ENCODE peak calls at places on chromosomes 2 and 18, in seven cellular contexts. One of them, this sample, is unnamed. For H3K27me3 and H3K4me1, the result is how much of the 10 kb centered on the place peaks cover.

GRCh38 chr2:111678651-111679050 is 205.3 kb downstream of the ANAPC1 start:
- DNase-seq in colonic mucosa: no peak
- DNase-seq in adipocyte: peak
- DNase-seq in CD4-positive, alpha-beta memory T cell: no peak
- DNase-seq in tibial nerve: no peak
- DNase-seq in PC-3: peak
- DNase-seq in mesendoderm: peak
- DNase-seq in this sample: no peak

GRCh38 chr2:198134287-198134955 is 330.0 kb downstream of the PLCL1 start:
- DNase-seq in colonic mucosa: no peak
- DNase-seq in adipocyte: no peak
- DNase-seq in CD4-positive, alpha-beta memory T cell: no peak
- DNase-seq in tibial nerve: no peak
- DNase-seq in PC-3: no peak
- DNase-seq in mesendoderm: no peak
- DNase-seq in this sample: no peak

GRCh38 chr2:48358982-48359381 is 171.0 kb upstream of the STON1 start:
- DNase-seq in colonic mucosa: no peak
- DNase-seq in adipocyte: no peak
- DNase-seq in CD4-positive, alpha-beta memory T cell: no peak
- DNase-seq in tibial nerve: no peak
- DNase-seq in PC-3: no peak
- DNase-seq in mesendoderm: no peak
- DNase-seq in this sample: no peak

GRCh38 chr2:121055088-121055487 is 229.9 kb downstream of the TFCP2L1 start:
- DNase-seq in colonic mucosa: no peak
- DNase-seq in adipocyte: no peak
- DNase-seq in CD4-positive, alpha-beta memory T cell: no peak
- DNase-seq in tibial nerve: no peak
- DNase-seq in PC-3: no peak
- DNase-seq in mesendoderm: no peak
- DNase-seq in this sample: no peak

GRCh38 chr2:207501797-207502196 is 28.0 kb upstream of the CREB1 start:
- DNase-seq in colonic mucosa: no peak
- DNase-seq in adipocyte: no peak
- DNase-seq in CD4-positive, alpha-beta memory T cell: no peak
- DNase-seq in tibial nerve: no peak
- DNase-seq in PC-3: no peak
- DNase-seq in mesendoderm: no peak
- DNase-seq in this sample: no peak

GRCh38 chr18:8548186-8548585 is 61.1 kb upstream of the RAB12 start:
- DNase-seq in colonic mucosa: no peak
- DNase-seq in adipocyte: peak
- DNase-seq in CD4-positive, alpha-beta memory T cell: no peak
- DNase-seq in tibial nerve: no peak
- DNase-seq in PC-3: peak
- DNase-seq in mesendoderm: no peak
- DNase-seq in this sample: no peak

GRCh38 chr2:218904176-218904575 is 23.5 kb downstream of the WNT10A start:
- DNase-seq in colonic mucosa: no peak
- DNase-seq in adipocyte: no peak
- DNase-seq in CD4-positive, alpha-beta memory T cell: no peak
- DNase-seq in tibial nerve: no peak
- DNase-seq in PC-3: no peak
- DNase-seq in mesendoderm: no peak
- DNase-seq in this sample: no peak

GRCh38 chr2:190277234-190278112 is 42.2 kb downstream of the HIBCH start:
- DNase-seq in colonic mucosa: no peak
- DNase-seq in adipocyte: peak
- DNase-seq in CD4-positive, alpha-beta memory T cell: no peak
- DNase-seq in tibial nerve: no peak
- DNase-seq in PC-3: peak
- DNase-seq in mesendoderm: peak
- DNase-seq in this sample: no peak

GRCh38 chr2:110807520-110807919 is 75.1 kb downstream of the ACOXL start:
- DNase-seq in colonic mucosa: no peak
- DNase-seq in adipocyte: no peak
- DNase-seq in CD4-positive, alpha-beta memory T cell: no peak
- DNase-seq in tibial nerve: no peak
- DNase-seq in PC-3: no peak
- DNase-seq in mesendoderm: no peak
- DNase-seq in this sample: no peak

GRCh38 chr2:142682528-142682927 is 194.9 kb upstream of the KYNU start:
- DNase-seq in colonic mucosa: no peak
- DNase-seq in adipocyte: peak
- DNase-seq in CD4-positive, alpha-beta memory T cell: no peak
- DNase-seq in tibial nerve: no peak
- DNase-seq in PC-3: peak
- DNase-seq in mesendoderm: no peak
- DNase-seq in this sample: no peak

GRCh38 chr18:71707400-71707799 is 836.7 kb downstream of the CBLN2 start:
- DNase-seq in colonic mucosa: no peak
- DNase-seq in adipocyte: no peak
- DNase-seq in CD4-positive, alpha-beta memory T cell: no peak
- DNase-seq in tibial nerve: no peak
- DNase-seq in PC-3: no peak
- DNase-seq in mesendoderm: peak
- DNase-seq in this sample: no peak

GRCh38 chr2:99488587-99488998 is 1.2 kb downstream of the REV1 start:
- DNase-seq in colonic mucosa: peak
- DNase-seq in adipocyte: peak
- DNase-seq in CD4-positive, alpha-beta memory T cell: peak
- DNase-seq in tibial nerve: no peak
- DNase-seq in PC-3: peak
- DNase-seq in mesendoderm: no peak
- DNase-seq in this sample: peak

GRCh38 chr2:205483122-205483521 is 199.2 kb upstream of the NRP2 start:
- DNase-seq in colonic mucosa: no peak
- DNase-seq in adipocyte: no peak
- DNase-seq in CD4-positive, alpha-beta memory T cell: no peak
- DNase-seq in tibial nerve: no peak
- DNase-seq in PC-3: no peak
- DNase-seq in mesendoderm: no peak
- DNase-seq in this sample: no peak

GRCh38 chr2:38935568-38936172 is 46.0 kb downstream of the ARHGEF33 start:
- DNase-seq in colonic mucosa: no peak
- DNase-seq in adipocyte: peak
- DNase-seq in CD4-positive, alpha-beta memory T cell: no peak
- DNase-seq in tibial nerve: no peak
- DNase-seq in PC-3: peak
- DNase-seq in mesendoderm: no peak
- DNase-seq in this sample: no peak

GRCh38 chr18:75183973-75184372 is 25.0 kb downstream of the PTGR3 start:
- DNase-seq in colonic mucosa: no peak
- DNase-seq in adipocyte: no peak
- DNase-seq in CD4-positive, alpha-beta memory T cell: no peak
- DNase-seq in tibial nerve: no peak
- DNase-seq in PC-3: no peak
- DNase-seq in mesendoderm: no peak
- DNase-seq in this sample: no peak

GRCh38 chr2:240765007-240765406 is 55.0 kb downstream of the KIF1A start:
- DNase-seq in colonic mucosa: no peak
- DNase-seq in adipocyte: no peak
- DNase-seq in CD4-positive, alpha-beta memory T cell: no peak
- DNase-seq in tibial nerve: no peak
- DNase-seq in PC-3: no peak
- DNase-seq in mesendoderm: no peak
- DNase-seq in this sample: no peak

GRCh38 chr2:223087466-223087865 is 35.5 kb downstream of the KCNE4 start:
- DNase-seq in colonic mucosa: no peak
- DNase-seq in adipocyte: no peak
- DNase-seq in CD4-positive, alpha-beta memory T cell: no peak
- DNase-seq in tibial nerve: no peak
- DNase-seq in PC-3: no peak
- DNase-seq in mesendoderm: no peak
- DNase-seq in this sample: no peak

GRCh38 chr18:40079786-40080185 is 1875.2 kb upstream of the PIK3C3 start:
- DNase-seq in colonic mucosa: no peak
- DNase-seq in adipocyte: no peak
- DNase-seq in CD4-positive, alpha-beta memory T cell: no peak
- DNase-seq in tibial nerve: no peak
- DNase-seq in PC-3: no peak
- DNase-seq in mesendoderm: no peak
- DNase-seq in this sample: no peak

GRCh38 chr2:188119112-188119838 is 172.4 kb upstream of the GULP1 start:
- DNase-seq in colonic mucosa: no peak
- DNase-seq in adipocyte: no peak
- DNase-seq in CD4-positive, alpha-beta memory T cell: no peak
- DNase-seq in tibial nerve: no peak
- DNase-seq in PC-3: no peak
- DNase-seq in mesendoderm: no peak
- DNase-seq in this sample: no peak

GRCh38 chr18:70420151-70420898 is 131.5 kb downstream of the SOCS6 start:
- DNase-seq in colonic mucosa: no peak
- DNase-seq in adipocyte: peak
- DNase-seq in CD4-positive, alpha-beta memory T cell: no peak
- DNase-seq in tibial nerve: no peak
- DNase-seq in PC-3: no peak
- DNase-seq in mesendoderm: no peak
- DNase-seq in this sample: no peak

GRCh38 chr2:25041307-25041927 is 459 bp upstream of the EFR3B start:
- DNase-seq in colonic mucosa: peak
- DNase-seq in adipocyte: peak
- DNase-seq in CD4-positive, alpha-beta memory T cell: peak
- DNase-seq in tibial nerve: peak
- DNase-seq in PC-3: peak
- DNase-seq in mesendoderm: peak
- DNase-seq in this sample: peak

GRCh38 chr2:121888189-121888557 is 132.7 kb downstream of the TSN start:
- DNase-seq in colonic mucosa: no peak
- DNase-seq in adipocyte: no peak
- DNase-seq in CD4-positive, alpha-beta memory T cell: no peak
- DNase-seq in tibial nerve: no peak
- DNase-seq in PC-3: peak
- DNase-seq in mesendoderm: peak
- DNase-seq in this sample: no peak

GRCh38 chr2:16046649-16047048 is 106.3 kb downstream of the MYCN start:
- DNase-seq in colonic mucosa: no peak
- DNase-seq in adipocyte: no peak
- DNase-seq in CD4-positive, alpha-beta memory T cell: no peak
- DNase-seq in tibial nerve: no peak
- DNase-seq in PC-3: no peak
- DNase-seq in mesendoderm: no peak
- DNase-seq in this sample: no peak
- H3K27me3 ChIP-seq in colonic mucosa: under half
- H3K27me3 ChIP-seq in adipocyte: under half
- H3K27me3 ChIP-seq in CD4-positive, alpha-beta memory T cell: under half
- H3K27me3 ChIP-seq in tibial nerve: under half
- H3K27me3 ChIP-seq in PC-3: under half
- H3K27me3 ChIP-seq in mesendoderm: under half
- H3K27me3 ChIP-seq in this sample: under half

GRCh38 chr2:196168181-196168580 is 3.2 kb downstream of the STK17B start:
- DNase-seq in colonic mucosa: no peak
- DNase-seq in adipocyte: peak
- DNase-seq in CD4-positive, alpha-beta memory T cell: no peak
- DNase-seq in tibial nerve: no peak
- DNase-seq in PC-3: peak
- DNase-seq in mesendoderm: peak
- DNase-seq in this sample: no peak

GRCh38 chr2:196166876-196167275 is 4.5 kb downstream of the STK17B start:
- DNase-seq in colonic mucosa: no peak
- DNase-seq in adipocyte: peak
- DNase-seq in CD4-positive, alpha-beta memory T cell: peak
- DNase-seq in tibial nerve: no peak
- DNase-seq in PC-3: peak
- DNase-seq in mesendoderm: no peak
- DNase-seq in this sample: peak

GRCh38 chr2:196169521-196169920 is 1.9 kb downstream of the STK17B start:
- DNase-seq in colonic mucosa: no peak
- DNase-seq in adipocyte: peak
- DNase-seq in CD4-positive, alpha-beta memory T cell: no peak
- DNase-seq in tibial nerve: no peak
- DNase-seq in PC-3: peak
- DNase-seq in mesendoderm: no peak
- DNase-seq in this sample: no peak

GRCh38 chr2:196170202-196170680 is 1.1 kb downstream of the STK17B start:
- DNase-seq in colonic mucosa: peak
- DNase-seq in adipocyte: peak
- DNase-seq in CD4-positive, alpha-beta memory T cell: peak
- DNase-seq in tibial nerve: no peak
- DNase-seq in PC-3: peak
- DNase-seq in mesendoderm: no peak
- DNase-seq in this sample: no peak

GRCh38 chr2:196167666-196168065 is 3.7 kb downstream of the STK17B start:
- DNase-seq in colonic mucosa: no peak
- DNase-seq in adipocyte: no peak
- DNase-seq in CD4-positive, alpha-beta memory T cell: no peak
- DNase-seq in tibial nerve: no peak
- DNase-seq in PC-3: no peak
- DNase-seq in mesendoderm: peak
- DNase-seq in this sample: no peak
- H3K4me1 ChIP-seq in colonic mucosa: under half
- H3K4me1 ChIP-seq in adipocyte: under half
- H3K4me1 ChIP-seq in CD4-positive, alpha-beta memory T cell: under half
- H3K4me1 ChIP-seq in tibial nerve: under half
- H3K4me1 ChIP-seq in PC-3: under half
- H3K4me1 ChIP-seq in mesendoderm: under half
- H3K4me1 ChIP-seq in this sample: under half

GRCh38 chr2:109337221-109337620 is 208.2 kb downstream of the SH3RF3 start:
- DNase-seq in colonic mucosa: no peak
- DNase-seq in adipocyte: no peak
- DNase-seq in CD4-positive, alpha-beta memory T cell: no peak
- DNase-seq in tibial nerve: no peak
- DNase-seq in PC-3: no peak
- DNase-seq in mesendoderm: no peak
- DNase-seq in this sample: no peak

GRCh38 chr2:109332880-109333279 is 203.9 kb downstream of the SH3RF3 start:
- DNase-seq in colonic mucosa: no peak
- DNase-seq in adipocyte: no peak
- DNase-seq in CD4-positive, alpha-beta memory T cell: no peak
- DNase-seq in tibial nerve: no peak
- DNase-seq in PC-3: no peak
- DNase-seq in mesendoderm: no peak
- DNase-seq in this sample: no peak

GRCh38 chr2:109333414-109334194 is 204.6 kb downstream of the SH3RF3 start:
- DNase-seq in colonic mucosa: no peak
- DNase-seq in adipocyte: peak
- DNase-seq in CD4-positive, alpha-beta memory T cell: no peak
- DNase-seq in tibial nerve: no peak
- DNase-seq in PC-3: peak
- DNase-seq in mesendoderm: peak
- DNase-seq in this sample: no peak

GRCh38 chr2:109336296-109336695 is 207.3 kb downstream of the SH3RF3 start:
- DNase-seq in colonic mucosa: no peak
- DNase-seq in adipocyte: peak
- DNase-seq in CD4-positive, alpha-beta memory T cell: no peak
- DNase-seq in tibial nerve: no peak
- DNase-seq in PC-3: no peak
- DNase-seq in mesendoderm: no peak
- DNase-seq in this sample: no peak

GRCh38 chr2:109335586-109336266 is 206.7 kb downstream of the SH3RF3 start:
- DNase-seq in colonic mucosa: no peak
- DNase-seq in adipocyte: peak
- DNase-seq in CD4-positive, alpha-beta memory T cell: no peak
- DNase-seq in tibial nerve: no peak
- DNase-seq in PC-3: peak
- DNase-seq in mesendoderm: no peak
- DNase-seq in this sample: no peak
- H3K4me3 ChIP-seq in colonic mucosa: no peak
- H3K4me3 ChIP-seq in adipocyte: peak
- H3K4me3 ChIP-seq in CD4-positive, alpha-beta memory T cell: no peak
- H3K4me3 ChIP-seq in tibial nerve: peak
- H3K4me3 ChIP-seq in PC-3: peak
- H3K4me3 ChIP-seq in mesendoderm: no peak
- H3K4me3 ChIP-seq in this sample: no peak

GRCh38 chr2:171018522-171018921 is 89.5 kb downstream of the GORASP2 start:
- DNase-seq in colonic mucosa: no peak
- DNase-seq in adipocyte: no peak
- DNase-seq in CD4-positive, alpha-beta memory T cell: no peak
- DNase-seq in tibial nerve: no peak
- DNase-seq in PC-3: no peak
- DNase-seq in mesendoderm: no peak
- DNase-seq in this sample: no peak
- H3K27me3 ChIP-seq in colonic mucosa: under half
- H3K27me3 ChIP-seq in adipocyte: under half
- H3K27me3 ChIP-seq in CD4-positive, alpha-beta memory T cell: under half
- H3K27me3 ChIP-seq in tibial nerve: under half
- H3K27me3 ChIP-seq in PC-3: under half
- H3K27me3 ChIP-seq in mesendoderm: under half
- H3K27me3 ChIP-seq in this sample: under half

This sample was measured in naive thymus-derived CD4-positive, alpha-beta T cell.